ENCODE peak calls at places on chromosomes 1 and 21, in nine cellular contexts. H, U, P, M, X, W, J, Y and E are unnamed samples.

GRCh38 chr1:74323937-74324473 is 88.8 kb downstream of the TNNI3K start:
- DNase-seq in H (no peak), U (no peak), P (no peak), M (no peak), X (peak), W (no peak), J (no peak), Y (no peak), E (no peak)

GRCh38 chr1:15489052-15489736 is 13.3 kb downstream of the CELA2B start:
- DNase-seq in H (no peak), U (no peak), P (no peak), M (no peak), X (no peak), W (no peak), J (no peak), Y (peak), E (no peak)

GRCh38 chr1:145740269-145740668 is 21.0 kb downstream of the CD160 start:
- DNase-seq in H (peak), U (peak), P (no peak), M (peak), X (no peak), W (no peak), J (no peak), Y (peak), E (peak)

GRCh38 chr1:145846191-145846590 is 761 bp downstream of the NUDT17 start:
- DNase-seq in H (peak), U (no peak), P (no peak), M (peak), X (peak), W (no peak), J (peak), Y (no peak), E (peak)

GRCh38 chr1:210201671-210202070 is 30.9 kb upstream of the SERTAD4 start:
- DNase-seq in H (no peak), U (no peak), P (no peak), M (peak), X (no peak), W (no peak), J (no peak), Y (no peak), E (no peak)

GRCh38 chr21:32562426-32562825 is 22.9 kb downstream of the TCP10L start:
- DNase-seq in H (no peak), U (peak), P (no peak), M (peak), X (peak), W (no peak), J (no peak), Y (peak), E (no peak)

GRCh38 chr1:32071758-32072621 is 749 bp upstream of the TMEM39B start:
- DNase-seq in H (no peak), U (no peak), P (no peak), M (peak), X (no peak), W (no peak), J (no peak), Y (no peak), E (no peak)

GRCh38 chr1:57597036-57597435 is 173.2 kb upstream of the DAB1 start:
- DNase-seq in H (no peak), U (no peak), P (no peak), M (no peak), X (no peak), W (no peak), J (no peak), Y (no peak), E (no peak)

GRCh38 chr1:207823880-207824566 is 72.2 kb downstream of the CD46 start:
- DNase-seq in H (peak), U (no peak), P (peak), M (peak), X (peak), W (no peak), J (peak), Y (peak), E (peak)

GRCh38 chr1:87119741-87120140 is 205.3 kb downstream of the HS2ST1 start:
- DNase-seq in H (no peak), U (no peak), P (no peak), M (no peak), X (no peak), W (no peak), J (no peak), Y (no peak), E (no peak)

GRCh38 chr1:84103197-84103992 is 40.7 kb upstream of the PRKACB start:
- DNase-seq in H (peak), U (peak), P (peak), M (peak), X (peak), W (no peak), J (no peak), Y (peak), E (peak)

GRCh38 chr1:231272173-231272572 is 31.2 kb downstream of the GNPAT start:
- DNase-seq in H (no peak), U (no peak), P (no peak), M (no peak), X (no peak), W (no peak), J (no peak), Y (no peak), E (no peak)

GRCh38 chr1:152036316-152037216 is at the start of gene S100A11:
- DNase-seq in H (peak), U (no peak), P (peak), M (peak), X (peak), W (peak), J (peak), Y (no peak), E (peak)

GRCh38 chr1:244046907-244047738 is 4.0 kb upstream of the ZBTB18 start:
- DNase-seq in H (no peak), U (no peak), P (no peak), M (peak), X (no peak), W (no peak), J (no peak), Y (no peak), E (no peak)

GRCh38 chr1:33094971-33095604 is 14.1 kb downstream of the AZIN2 start:
- DNase-seq in H (peak), U (peak), P (peak), M (peak), X (peak), W (no peak), J (no peak), Y (peak), E (peak)

GRCh38 chr1:167620002-167620401 is 10.0 kb upstream of the RCSD1 start:
- DNase-seq in H (no peak), U (no peak), P (no peak), M (no peak), X (no peak), W (no peak), J (no peak), Y (no peak), E (no peak)

GRCh38 chr1:157231844-157232550 is 93.8 kb upstream of the ETV3 start:
- DNase-seq in H (no peak), U (no peak), P (no peak), M (no peak), X (no peak), W (no peak), J (no peak), Y (no peak), E (no peak)

GRCh38 chr1:115098979-115099692 is 9.8 kb upstream of the TSPAN2 start:
- DNase-seq in H (peak), U (no peak), P (peak), M (peak), X (no peak), W (no peak), J (peak), Y (no peak), E (peak)

GRCh38 chr1:192476802-192477298 is 98.7 kb upstream of the RGS1 start:
- DNase-seq in H (peak), U (no peak), P (no peak), M (peak), X (no peak), W (no peak), J (no peak), Y (peak), E (no peak)

GRCh38 chr1:231272880-231273279 is 31.9 kb downstream of the GNPAT start:
- DNase-seq in H (no peak), U (no peak), P (no peak), M (peak), X (no peak), W (no peak), J (no peak), Y (no peak), E (no peak)

GRCh38 chr1:109099871-109100757 is 9.6 kb downstream of the TMEM167B start:
- DNase-seq in H (peak), U (peak), P (peak), M (peak), X (peak), W (peak), J (peak), Y (peak), E (peak)

GRCh38 chr21:38721055-38721454 is 84.7 kb upstream of the ETS2 start:
- DNase-seq in H (no peak), U (no peak), P (no peak), M (no peak), X (no peak), W (no peak), J (no peak), Y (no peak), E (no peak)

GRCh38 chr1:199297901-199298300 is 659.1 kb downstream of the PTPRC start:
- DNase-seq in H (no peak), U (no peak), P (no peak), M (no peak), X (no peak), W (no peak), J (no peak), Y (no peak), E (no peak)

GRCh38 chr1:71080178-71080781 is 555 bp downstream of the ZRANB2 start:
- DNase-seq in H (no peak), U (no peak), P (no peak), M (peak), X (peak), W (no peak), J (no peak), Y (no peak), E (no peak)

GRCh38 chr1:159869173-159869572 is 6.7 kb upstream of the VSIG8 start:
- DNase-seq in H (no peak), U (no peak), P (peak), M (peak), X (no peak), W (no peak), J (no peak), Y (peak), E (no peak)

GRCh38 chr1:228031276-228031995 is 24.6 kb downstream of the WNT3A start:
- DNase-seq in H (no peak), U (no peak), P (no peak), M (no peak), X (no peak), W (no peak), J (no peak), Y (no peak), E (no peak)

GRCh38 chr1:116835161-116835560 is 74.6 kb upstream of the PTGFRN start:
- DNase-seq in H (no peak), U (no peak), P (no peak), M (no peak), X (no peak), W (no peak), J (no peak), Y (no peak), E (no peak)